ENCODE peak calls at places on chromosomes 2 and 18, in nine cellular contexts. M, X, L, Q, P, W, C, R and K are unnamed samples.

GRCh38 chr2:163515836-163516235 is 220.0 kb downstream of the FIGN start:
- DNase-seq in M (no peak), X (no peak), L (no peak), Q (no peak), P (no peak), W (no peak), C (no peak), R (no peak), K (no peak)

GRCh38 chr2:85718006-85718391 is 23.8 kb downstream of the GNLY start:
- DNase-seq in M (no peak), X (no peak), L (no peak), Q (no peak), P (no peak), W (no peak), C (no peak), R (no peak), K (no peak)

GRCh38 chr2:162317910-162318279 is 589 bp downstream of the IFIH1 start:
- DNase-seq in M (no peak), X (peak; percentile 19), L (peak; percentile 15), Q (peak; percentile 33), P (peak; percentile 47), W (no peak), C (no peak), R (no peak), K (peak; percentile 47)

GRCh38 chr2:69054431-69054830 is 41.5 kb downstream of the ANTXR1 start:
- DNase-seq in M (no peak), X (no peak), L (no peak), Q (no peak), P (no peak), W (no peak), C (no peak), R (no peak), K (no peak)

GRCh38 chr2:40343904-40344303 is 108.0 kb downstream of the SLC8A1 start:
- DNase-seq in M (no peak), X (no peak), L (no peak), Q (no peak), P (no peak), W (peak; percentile 77), C (no peak), R (no peak), K (no peak)

GRCh38 chr2:241896746-241897201 is 27.2 kb downstream of the RTP5 start:
- DNase-seq in M (no peak), X (no peak), L (no peak), Q (no peak), P (peak; percentile 36), W (no peak), C (no peak), R (no peak), K (no peak)

GRCh38 chr2:126895336-126895735 is 3.4 kb upstream of the TEX51 start:
- DNase-seq in M (no peak), X (no peak), L (no peak), Q (no peak), P (no peak), W (no peak), C (peak; percentile 2), R (no peak), K (no peak)

GRCh38 chr2:126513033-126513432 is 142.9 kb upstream of the GYPC start:
- DNase-seq in M (no peak), X (no peak), L (no peak), Q (peak; percentile 15), P (no peak), W (peak; percentile 14), C (no peak), R (no peak), K (no peak)

GRCh38 chr18:75783816-75784215 is 356.3 kb upstream of the SMIM21 start:
- DNase-seq in M (no peak), X (no peak), L (no peak), Q (no peak), P (no peak), W (no peak), C (no peak), R (no peak), K (no peak)

GRCh38 chr2:190802133-190802532 is 78.5 kb upstream of the GLS start:
- DNase-seq in M (no peak), X (no peak), L (no peak), Q (no peak), P (no peak), W (no peak), C (no peak), R (peak; percentile 57), K (no peak)

GRCh38 chr2:65638438-65638837 is 206.0 kb upstream of the SPRED2 start:
- DNase-seq in M (no peak), X (no peak), L (no peak), Q (no peak), P (no peak), W (no peak), C (no peak), R (peak; percentile 36), K (no peak)

GRCh38 chr2:241902357-241902991 is 32.9 kb downstream of the RTP5 start:
- DNase-seq in M (peak; percentile 40), X (no peak), L (no peak), Q (no peak), P (peak; percentile 56), W (no peak), C (no peak), R (no peak), K (no peak)

GRCh38 chr2:226515344-226516055 is 284.1 kb downstream of the IRS1 start:
- DNase-seq in M (no peak), X (no peak), L (no peak), Q (no peak), P (no peak), W (peak; percentile 76), C (no peak), R (no peak), K (no peak)

GRCh38 chr2:233264667-233265066 is 13.2 kb downstream of the ATG16L1 start:
- DNase-seq in M (no peak), X (no peak), L (no peak), Q (no peak), P (no peak), W (no peak), C (no peak), R (no peak), K (no peak)

GRCh38 chr2:129611456-129611855 is 368.0 kb upstream of the RAB6C start:
- DNase-seq in M (no peak), X (no peak), L (no peak), Q (no peak), P (no peak), W (no peak), C (no peak), R (peak; percentile 17), K (no peak)
- H3K27me3 ChIP-seq in M (no peaks in the 10 kb centered on the region), X (peaks cover 6% of the 10 kb centered on the region), L (peaks cover 34% of the 10 kb centered on the region), Q (no peaks in the 10 kb centered on the region), P (no peaks in the 10 kb centered on the region), W (no peaks in the 10 kb centered on the region), C (no peaks in the 10 kb centered on the region), R (no peaks in the 10 kb centered on the region), K (no peaks in the 10 kb centered on the region)

GRCh38 chr2:164609790-164610189 is 11.5 kb downstream of the GRB14 start:
- DNase-seq in M (no peak), X (no peak), L (no peak), Q (no peak), P (no peak), W (no peak), C (no peak), R (no peak), K (no peak)

GRCh38 chr2:164600763-164601162 is 20.5 kb downstream of the GRB14 start:
- DNase-seq in M (no peak), X (no peak), L (no peak), Q (no peak), P (no peak), W (no peak), C (no peak), R (no peak), K (no peak)

GRCh38 chr2:164606557-164606956 is 14.7 kb downstream of the GRB14 start:
- DNase-seq in M (no peak), X (no peak), L (no peak), Q (no peak), P (no peak), W (no peak), C (no peak), R (no peak), K (no peak)

GRCh38 chr2:164599954-164600589 is 21.2 kb downstream of the GRB14 start:
- DNase-seq in M (peak; percentile 45), X (no peak), L (no peak), Q (peak; percentile 46), P (no peak), W (peak; percentile 50), C (no peak), R (peak; percentile 84), K (peak; percentile 20)

DNA sequence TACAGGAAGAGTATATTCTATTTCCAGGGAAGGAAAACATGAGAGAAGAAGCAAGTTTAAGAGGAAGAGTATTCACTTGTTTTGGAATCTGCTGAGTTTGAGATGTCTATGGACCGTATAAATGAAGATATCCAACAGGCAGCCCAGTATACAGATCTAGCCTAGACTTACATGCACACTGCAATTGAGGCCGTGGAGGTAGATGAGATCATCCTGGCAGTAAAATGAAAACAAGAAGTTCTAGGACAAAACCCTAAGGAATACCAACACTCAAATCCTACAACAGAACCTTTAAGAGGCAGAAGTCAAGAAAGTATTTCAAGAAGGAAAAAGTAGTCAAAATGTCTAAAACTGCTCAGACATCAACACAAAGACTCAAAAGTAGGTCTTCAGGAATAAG is 16.0 kb downstream of the GRB14 start:
- DNase-seq in M (no peak), X (no peak), L (no peak), Q (no peak), P (no peak), W (no peak), C (no peak), R (no peak), K (no peak)
- H3K27ac ChIP-seq in M (no peak overlapping the region), X (no peak overlapping the region), L (peak overlapping the region; percentile 53), Q (no peak overlapping the region), P (no peak overlapping the region), W (no peak overlapping the region), C (no peak overlapping the region), R (no peak overlapping the region), K (no peak overlapping the region)

GRCh38 chr2:219120082-219120481 is 40.5 kb downstream of the NHEJ1 start:
- DNase-seq in M (no peak), X (no peak), L (no peak), Q (no peak), P (no peak), W (no peak), C (no peak), R (no peak), K (no peak)

GRCh38 chr2:219124379-219125110 is 36.1 kb downstream of the NHEJ1 start:
- DNase-seq in M (no peak), X (no peak), L (no peak), Q (no peak), P (peak; percentile 37), W (peak; percentile 64), C (no peak), R (no peak), K (peak; percentile 77)

GRCh38 chr2:219119422-219120043 is 41.1 kb downstream of the NHEJ1 start:
- DNase-seq in M (peak; percentile 61), X (peak; percentile 39), L (peak; percentile 43), Q (peak; percentile 64), P (peak; percentile 46), W (peak; percentile 53), C (peak; percentile 57), R (peak; percentile 81), K (peak; percentile 81)

GRCh38 chr2:219123356-219124143 is 37.1 kb downstream of the NHEJ1 start:
- DNase-seq in M (no peak), X (no peak), L (no peak), Q (no peak), P (no peak), W (no peak), C (no peak), R (no peak), K (peak; percentile 71)

GRCh38 chr2:219122197-219122965 is 38.2 kb downstream of the NHEJ1 start:
- DNase-seq in M (no peak), X (no peak), L (no peak), Q (no peak), P (no peak), W (no peak), C (no peak), R (no peak), K (no peak)
- H3K4me1 ChIP-seq in M (no peaks in the 10 kb centered on the region), X (peaks cover 15% of the 10 kb centered on the region), L (peaks cover 49% of the 10 kb centered on the region), Q (no peaks in the 10 kb centered on the region), P (peaks cover 9% of the 10 kb centered on the region), W (peaks cover 12% of the 10 kb centered on the region), C (peaks cover 30% of the 10 kb centered on the region), R (peaks cover 3% of the 10 kb centered on the region), K (peaks cover 57% of the 10 kb centered on the region)

GRCh38 chr18:60846396-60846795 is 473.8 kb upstream of the MC4R start:
- DNase-seq in M (no peak), X (no peak), L (no peak), Q (no peak), P (no peak), W (no peak), C (no peak), R (no peak), K (no peak)
- H3K27me3 ChIP-seq in M (no peaks in the 10 kb centered on the region), X (no peaks in the 10 kb centered on the region), L (no peaks in the 10 kb centered on the region), Q (no peaks in the 10 kb centered on the region), P (no peaks in the 10 kb centered on the region), W (no peaks in the 10 kb centered on the region), C (no peaks in the 10 kb centered on the region), R (no peaks in the 10 kb centered on the region), K (no peaks in the 10 kb centered on the region)